ENCODE peak calls at places on chromosomes 12 and 14, in six cellular contexts. J, G, O, Y, Z and Q are unnamed samples.

GRCh38 chr12:88546851-88547250 is 33.4 kb downstream of the KITLG start:
- DNase-seq in J (no peak), G (no peak), O (no peak), Y (no peak), Z (no peak), Q (no peak)

GRCh38 chr12:73057428-73057827 is 785.3 kb downstream of the TRHDE start:
- DNase-seq in J (no peak), G (no peak), O (no peak), Y (no peak), Z (no peak), Q (no peak)

GRCh38 chr12:3172124-3173007 is 95.2 kb downstream of the TSPAN9 start:
- DNase-seq in J (no peak), G (no peak), O (no peak), Y (no peak), Z (no peak), Q (no peak)

GRCh38 chr14:54955143-54955542 is 52.5 kb upstream of the GCH1 start:
- DNase-seq in J (no peak), G (no peak), O (no peak), Y (no peak), Z (no peak), Q (no peak)

GRCh38 chr12:7271904-7272303 is 32.0 kb upstream of the ACSM4 start:
- DNase-seq in J (no peak), G (no peak), O (no peak), Y (no peak), Z (no peak), Q (no peak)

GRCh38 chr12:131093971-131094830 is 140.5 kb downstream of the ADGRD1 start:
- DNase-seq in J (no peak), G (peak), O (no peak), Y (no peak), Z (no peak), Q (no peak)

GRCh38 chr14:97021571-97022171 is 224.5 kb downstream of the VRK1 start:
- DNase-seq in J (no peak), G (no peak), O (no peak), Y (no peak), Z (no peak), Q (no peak)

GRCh38 chr14:59155886-59156285 is 32.6 kb upstream of the DAAM1 start:
- DNase-seq in J (no peak), G (no peak), O (no peak), Y (no peak), Z (no peak), Q (no peak)

GRCh38 chr12:43113153-43113552 is 438.9 kb downstream of the ADAMTS20 start:
- DNase-seq in J (no peak), G (no peak), O (no peak), Y (no peak), Z (no peak), Q (no peak)

GRCh38 chr14:30681752-30682355 is 59.7 kb downstream of the SCFD1 start:
- DNase-seq in J (no peak), G (no peak), O (no peak), Y (no peak), Z (no peak), Q (no peak)

DNA sequence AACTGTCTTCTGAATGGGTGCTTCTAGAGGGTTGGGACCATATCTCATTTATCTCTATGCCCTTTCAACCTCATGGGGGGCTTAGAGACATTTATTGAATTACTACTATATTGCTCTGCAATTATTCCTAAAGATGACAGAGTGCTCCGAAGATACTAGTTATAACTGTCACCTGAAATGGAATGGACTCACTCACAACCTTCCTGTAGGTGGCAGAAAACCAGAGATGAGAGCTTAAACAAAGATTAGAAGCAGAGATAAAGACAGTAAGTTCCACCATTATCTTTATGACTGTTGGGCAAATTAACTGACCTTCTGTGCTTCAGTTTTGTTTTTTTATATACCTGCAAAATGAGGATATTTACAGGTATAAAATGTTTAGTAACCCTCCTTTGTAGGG is 31.5 kb upstream of the GTF2A1 start:
- DNase-seq in J (no peak), G (no peak), O (no peak), Y (no peak), Z (no peak), Q (no peak)
- TF ChIP-seq CTCF in J (no peak), G (peak), O (peak), Y (no peak), Z (no peak), Q (no peak)

GRCh38 chr12:132188451-132189298 is 44.4 kb downstream of the NOC4L start:
- DNase-seq in J (no peak), G (no peak), O (no peak), Y (no peak), Z (no peak), Q (no peak)
- TF ChIP-seq CTCF in J (no peak), G (no peak), O (no peak), Y (no peak), Z (no peak), Q (no peak)

DNA sequence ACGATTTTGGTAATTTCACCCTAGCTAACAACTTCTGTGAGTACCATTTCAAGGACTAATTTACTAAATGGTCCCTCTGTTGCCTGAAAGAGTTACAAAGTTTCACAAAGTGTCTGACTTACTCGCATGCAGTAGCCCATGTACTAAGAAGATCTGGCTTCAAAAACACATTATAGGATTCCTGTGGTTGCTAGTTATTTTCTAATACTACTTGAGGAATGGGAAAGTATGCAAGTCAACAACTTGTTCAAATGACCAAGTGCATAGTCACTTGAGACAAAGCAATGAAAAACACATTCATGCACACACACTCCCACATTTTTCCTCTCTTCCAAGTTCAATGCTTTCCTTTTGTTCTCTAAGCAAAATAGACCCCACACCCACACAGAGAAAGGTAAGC is 219.7 kb upstream of the TMPO start:
- DNase-seq in J (no peak), G (no peak), O (no peak), Y (no peak), Z (no peak), Q (no peak)
- TF ChIP-seq CTCF in J (no peak), G (no peak), O (no peak), Y (no peak), Z (no peak), Q (no peak)

GRCh38 chr12:90102957-90103652 is 394.5 kb upstream of the ATP2B1 start:
- DNase-seq in J (no peak), G (no peak), O (peak), Y (no peak), Z (no peak), Q (peak)
- TF ChIP-seq CTCF in J (no peak), G (peak), O (peak), Y (peak), Z (peak), Q (peak)